ENCODE peak calls at places on chromosomes 4 and X, in eight cellular contexts. One of them, this sample, is unnamed.

GRCh38 chr4:187839765-187840164 is 155.8 kb upstream of the ZFP42 start:
- DNase-seq in spleen: no peak
- DNase-seq in lower leg skin: no peak
- DNase-seq in Peyer's patch: no peak
- DNase-seq in ovary: no peak
- DNase-seq in uterus: no peak
- DNase-seq in A549: no peak
- DNase-seq in IMR-90: no peak
- DNase-seq in this sample: no peak

GRCh38 chrX:135596495-135596894 is 76.0 kb downstream of the INTS6L start:
- DNase-seq in lower leg skin: no peak
- DNase-seq in ovary: peak
- DNase-seq in spleen: peak
- DNase-seq in Peyer's patch: peak
- DNase-seq in uterus: no peak
- DNase-seq in IMR-90: peak
- DNase-seq in A549: peak
- DNase-seq in this sample: peak

GRCh38 chr4:41205854-41206460 is 8.4 kb downstream of the APBB2 start:
- DNase-seq in spleen: no peak
- DNase-seq in A549: no peak
- DNase-seq in IMR-90: peak
- DNase-seq in ovary: no peak
- DNase-seq in lower leg skin: no peak
- DNase-seq in uterus: no peak
- DNase-seq in Peyer's patch: no peak
- DNase-seq in this sample: no peak

GRCh38 chr4:112523764-112524505 is 8.0 kb upstream of the NEUROG2 start:
- DNase-seq in uterus: no peak
- DNase-seq in ovary: peak
- DNase-seq in spleen: peak
- DNase-seq in lower leg skin: no peak
- DNase-seq in A549: peak
- DNase-seq in IMR-90: no peak
- DNase-seq in Peyer's patch: peak
- DNase-seq in this sample: no peak

GRCh38 chr4:40130401-40131036 is 66.3 kb upstream of the RHOH start:
- DNase-seq in ovary: no peak
- DNase-seq in A549: no peak
- DNase-seq in Peyer's patch: no peak
- DNase-seq in uterus: no peak
- DNase-seq in IMR-90: no peak
- DNase-seq in lower leg skin: no peak
- DNase-seq in spleen: no peak
- DNase-seq in this sample: no peak

GRCh38 chr4:65943076-65943475 is 272.8 kb upstream of the EPHA5 start:
- DNase-seq in A549: peak
- DNase-seq in spleen: no peak
- DNase-seq in lower leg skin: no peak
- DNase-seq in ovary: no peak
- DNase-seq in IMR-90: no peak
- DNase-seq in uterus: no peak
- DNase-seq in Peyer's patch: no peak
- DNase-seq in this sample: peak

GRCh38 chr4:189299706-189300105 is 641.0 kb upstream of the FRG1 start:
- DNase-seq in Peyer's patch: no peak
- DNase-seq in spleen: no peak
- DNase-seq in ovary: no peak
- DNase-seq in IMR-90: no peak
- DNase-seq in lower leg skin: no peak
- DNase-seq in A549: no peak
- DNase-seq in uterus: no peak
- DNase-seq in this sample: no peak

GRCh38 chr4:38675167-38676121 is 11.4 kb downstream of the KLF3 start:
- DNase-seq in ovary: peak
- DNase-seq in lower leg skin: peak
- DNase-seq in A549: peak
- DNase-seq in uterus: peak
- DNase-seq in spleen: no peak
- DNase-seq in IMR-90: peak
- DNase-seq in Peyer's patch: no peak
- DNase-seq in this sample: no peak

GRCh38 chrX:27445438-27445837 is 17.7 kb downstream of the PPP4R3C start:
- DNase-seq in uterus: no peak
- DNase-seq in lower leg skin: no peak
- DNase-seq in Peyer's patch: no peak
- DNase-seq in spleen: no peak
- DNase-seq in A549: no peak
- DNase-seq in IMR-90: no peak
- DNase-seq in ovary: no peak
- DNase-seq in this sample: no peak

GRCh38 chrX:10548681-10549080 is 71.7 kb downstream of the MID1 start:
- DNase-seq in IMR-90: no peak
- DNase-seq in uterus: no peak
- DNase-seq in lower leg skin: no peak
- DNase-seq in ovary: no peak
- DNase-seq in A549: no peak
- DNase-seq in spleen: no peak
- DNase-seq in Peyer's patch: no peak
- DNase-seq in this sample: no peak

GRCh38 chr4:55561884-55562283 is 15.2 kb upstream of the CLOCK start:
- DNase-seq in Peyer's patch: no peak
- DNase-seq in spleen: no peak
- DNase-seq in lower leg skin: no peak
- DNase-seq in ovary: no peak
- DNase-seq in uterus: no peak
- DNase-seq in IMR-90: no peak
- DNase-seq in A549: no peak
- DNase-seq in this sample: no peak

GRCh38 chrX:66680451-66680850 is 41.6 kb upstream of the EDA2R start:
- DNase-seq in IMR-90: peak
- DNase-seq in Peyer's patch: no peak
- DNase-seq in A549: no peak
- DNase-seq in spleen: no peak
- DNase-seq in lower leg skin: no peak
- DNase-seq in ovary: no peak
- DNase-seq in uterus: no peak
- DNase-seq in this sample: no peak

GRCh38 chrX:16185725-16186136 is 18.4 kb downstream of the MAGEB17 start:
- DNase-seq in ovary: no peak
- DNase-seq in A549: peak
- DNase-seq in Peyer's patch: no peak
- DNase-seq in lower leg skin: no peak
- DNase-seq in uterus: no peak
- DNase-seq in IMR-90: peak
- DNase-seq in spleen: no peak
- DNase-seq in this sample: peak

GRCh38 chr4:946103-946450 is 13.8 kb downstream of the TMEM175 start:
- DNase-seq in uterus: no peak
- DNase-seq in IMR-90: no peak
- DNase-seq in A549: no peak
- DNase-seq in lower leg skin: peak
- DNase-seq in Peyer's patch: peak
- DNase-seq in spleen: peak
- DNase-seq in ovary: no peak
- DNase-seq in this sample: no peak

GRCh38 chrX:283115-283845 is 2.1 kb downstream of the PLCXD1 start:
- DNase-seq in Peyer's patch: peak
- DNase-seq in lower leg skin: peak
- DNase-seq in IMR-90: peak
- DNase-seq in uterus: peak
- DNase-seq in spleen: peak
- DNase-seq in ovary: peak
- DNase-seq in A549: peak
- DNase-seq in this sample: peak

GRCh38 chr4:25838526-25838925 is 24.3 kb downstream of the SEL1L3 start:
- DNase-seq in lower leg skin: no peak
- DNase-seq in IMR-90: no peak
- DNase-seq in A549: no peak
- DNase-seq in uterus: no peak
- DNase-seq in spleen: no peak
- DNase-seq in Peyer's patch: no peak
- DNase-seq in ovary: no peak
- DNase-seq in this sample: no peak

GRCh38 chrX:108541286-108541685 is 101.6 kb downstream of the COL4A5 start:
- DNase-seq in ovary: no peak
- DNase-seq in IMR-90: no peak
- DNase-seq in A549: no peak
- DNase-seq in Peyer's patch: no peak
- DNase-seq in uterus: no peak
- DNase-seq in spleen: no peak
- DNase-seq in lower leg skin: no peak
- DNase-seq in this sample: no peak

GRCh38 chrX:114619874-114620273 is 36.0 kb downstream of the HTR2C start:
- DNase-seq in Peyer's patch: no peak
- DNase-seq in IMR-90: no peak
- DNase-seq in lower leg skin: no peak
- DNase-seq in uterus: no peak
- DNase-seq in A549: no peak
- DNase-seq in spleen: no peak
- DNase-seq in ovary: no peak
- DNase-seq in this sample: no peak

GRCh38 chrX:134171661-134172587 is 65.1 kb upstream of the CCDC160 start:
- DNase-seq in A549: no peak
- DNase-seq in Peyer's patch: peak
- DNase-seq in lower leg skin: no peak
- DNase-seq in ovary: peak
- DNase-seq in uterus: no peak
- DNase-seq in IMR-90: no peak
- DNase-seq in spleen: peak
- DNase-seq in this sample: no peak

GRCh38 chrX:97399400-97399799 is 515.7 kb downstream of the RPA4 start:
- DNase-seq in A549: peak
- DNase-seq in spleen: no peak
- DNase-seq in lower leg skin: no peak
- DNase-seq in ovary: no peak
- DNase-seq in uterus: no peak
- DNase-seq in IMR-90: peak
- DNase-seq in Peyer's patch: no peak
- DNase-seq in this sample: peak

GRCh38 chrX:38664285-38664684 is 102.9 kb downstream of the TSPAN7 start:
- DNase-seq in spleen: no peak
- DNase-seq in IMR-90: peak
- DNase-seq in ovary: no peak
- DNase-seq in lower leg skin: no peak
- DNase-seq in A549: peak
- DNase-seq in uterus: no peak
- DNase-seq in Peyer's patch: no peak
- DNase-seq in this sample: peak

GRCh38 chr4:184822356-184822755 is 3.4 kb downstream of the ACSL1 start:
- DNase-seq in Peyer's patch: no peak
- DNase-seq in lower leg skin: peak
- DNase-seq in uterus: no peak
- DNase-seq in spleen: no peak
- DNase-seq in IMR-90: no peak
- DNase-seq in A549: no peak
- DNase-seq in ovary: no peak
- DNase-seq in this sample: no peak

GRCh38 chr4:184821242-184821641 is 4.5 kb downstream of the ACSL1 start:
- DNase-seq in lower leg skin: no peak
- DNase-seq in spleen: no peak
- DNase-seq in IMR-90: no peak
- DNase-seq in ovary: no peak
- DNase-seq in uterus: no peak
- DNase-seq in Peyer's patch: no peak
- DNase-seq in A549: no peak
- DNase-seq in this sample: no peak

GRCh38 chr4:184817494-184818215 is 8.1 kb downstream of the ACSL1 start:
- DNase-seq in ovary: no peak
- DNase-seq in spleen: peak
- DNase-seq in IMR-90: no peak
- DNase-seq in Peyer's patch: no peak
- DNase-seq in uterus: no peak
- DNase-seq in lower leg skin: peak
- DNase-seq in A549: no peak
- DNase-seq in this sample: no peak

GRCh38 chr4:184818216-184818564 is 7.6 kb downstream of the ACSL1 start:
- DNase-seq in Peyer's patch: no peak
- DNase-seq in A549: no peak
- DNase-seq in IMR-90: no peak
- DNase-seq in ovary: no peak
- DNase-seq in spleen: no peak
- DNase-seq in uterus: no peak
- DNase-seq in lower leg skin: peak
- DNase-seq in this sample: no peak

DNA sequence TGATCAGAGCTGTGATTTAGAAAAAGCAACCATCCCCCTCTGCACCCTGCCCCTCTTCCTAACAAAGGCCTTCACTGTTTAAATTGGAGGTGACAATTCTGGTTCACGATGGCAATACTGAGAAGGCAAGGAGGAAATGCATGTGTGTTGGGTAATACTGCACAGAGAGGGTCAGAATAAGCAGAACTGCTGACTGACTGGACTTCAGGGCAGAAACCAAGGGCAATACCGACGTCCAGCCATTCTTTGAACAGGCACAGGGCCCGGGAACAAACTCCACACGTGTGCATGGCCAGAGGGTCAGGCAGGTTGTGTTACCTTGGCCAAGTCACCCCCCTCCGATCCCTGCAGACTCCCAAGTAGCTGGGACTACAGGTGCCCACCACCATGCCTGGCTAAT is 6.0 kb downstream of the ACSL1 start:
- DNase-seq in spleen: no peak
- DNase-seq in ovary: no peak
- DNase-seq in A549: no peak
- DNase-seq in Peyer's patch: no peak
- DNase-seq in uterus: no peak
- DNase-seq in lower leg skin: peak
- DNase-seq in IMR-90: no peak
- DNase-seq in this sample: no peak
- TF ChIP-seq POLR2A in spleen: no peak
- TF ChIP-seq POLR2A in ovary: no peak
- TF ChIP-seq POLR2A in A549: no peak
- TF ChIP-seq POLR2A in Peyer's patch: no peak
- TF ChIP-seq POLR2A in uterus: no peak
- TF ChIP-seq POLR2A in lower leg skin: no peak
- TF ChIP-seq POLR2A in IMR-90: no peak
- TF ChIP-seq POLR2A in this sample: no peak

GRCh38 chrX:45847966-45848365 is 647.3 kb upstream of the DIPK2B start:
- DNase-seq in uterus: no peak
- DNase-seq in lower leg skin: no peak
- DNase-seq in spleen: no peak
- DNase-seq in Peyer's patch: no peak
- DNase-seq in IMR-90: no peak
- DNase-seq in ovary: no peak
- DNase-seq in A549: no peak
- DNase-seq in this sample: no peak
- TF ChIP-seq POLR2A in uterus: no peak
- TF ChIP-seq POLR2A in lower leg skin: no peak
- TF ChIP-seq POLR2A in spleen: no peak
- TF ChIP-seq POLR2A in Peyer's patch: no peak
- TF ChIP-seq POLR2A in IMR-90: no peak
- TF ChIP-seq POLR2A in ovary: no peak
- TF ChIP-seq POLR2A in A549: no peak
- TF ChIP-seq POLR2A in this sample: no peak

GRCh38 chr4:153542131-153542530 is 76.0 kb downstream of the TMEM131L start:
- DNase-seq in spleen: no peak
- DNase-seq in ovary: no peak
- DNase-seq in lower leg skin: no peak
- DNase-seq in A549: no peak
- DNase-seq in uterus: no peak
- DNase-seq in Peyer's patch: no peak
- DNase-seq in IMR-90: no peak
- DNase-seq in this sample: no peak
- TF ChIP-seq POLR2A in spleen: no peak
- TF ChIP-seq POLR2A in ovary: no peak
- TF ChIP-seq POLR2A in lower leg skin: no peak
- TF ChIP-seq POLR2A in A549: no peak
- TF ChIP-seq POLR2A in uterus: no peak
- TF ChIP-seq POLR2A in Peyer's patch: no peak
- TF ChIP-seq POLR2A in IMR-90: no peak
- TF ChIP-seq POLR2A in this sample: no peak

GRCh38 chr4:3241905-3242304 is 7.1 kb upstream of the MSANTD1 start:
- DNase-seq in ovary: peak
- DNase-seq in Peyer's patch: no peak
- DNase-seq in lower leg skin: no peak
- DNase-seq in uterus: peak
- DNase-seq in spleen: no peak
- DNase-seq in A549: no peak
- DNase-seq in IMR-90: peak
- DNase-seq in this sample: no peak
- TF ChIP-seq POLR2A in ovary: no peak
- TF ChIP-seq POLR2A in Peyer's patch: no peak
- TF ChIP-seq POLR2A in lower leg skin: no peak
- TF ChIP-seq POLR2A in uterus: no peak
- TF ChIP-seq POLR2A in spleen: no peak
- TF ChIP-seq POLR2A in A549: no peak
- TF ChIP-seq POLR2A in IMR-90: no peak
- TF ChIP-seq POLR2A in this sample: no peak